ENCODE peak calls at places on chromosomes 11 and 22, in six cellular contexts. L, X, G, M, K and B are unnamed samples.
A peak's percentile ranks its signal among the peaks of the same experiment; 100 is the strongest.

GRCh38 chr11:36213050-36213840 is 76.0 kb downstream of the COMMD9 start:
- DNase-seq in L (no peak), X (no peak), G (no peak), M (no peak), K (no peak), B (no peak)

GRCh38 chr11:108906329-108906728 is 241.5 kb downstream of the DDX10 start:
- DNase-seq in L (no peak), X (peak; percentile 65), G (no peak), M (no peak), K (no peak), B (peak; percentile 67)

GRCh38 chr22:49767355-49768062 is 60.2 kb downstream of the BRD1 start:
- DNase-seq in L (peak; percentile 14), X (peak; percentile 51), G (peak; percentile 83), M (peak; percentile 50), K (peak; percentile 15), B (peak; percentile 72)

GRCh38 chr11:29319231-29319630 is 697.6 kb downstream of the KCNA4 start:
- DNase-seq in L (no peak), X (no peak), G (no peak), M (no peak), K (no peak), B (no peak)

GRCh38 chr22:37496651-37497599 is 10.7 kb upstream of the MFNG start:
- DNase-seq in L (no peak), X (peak; percentile 76), G (no peak), M (no peak), K (no peak), B (peak; percentile 86)

GRCh38 chr11:16880184-16880583 is 134.0 kb downstream of the PLEKHA7 start:
- DNase-seq in L (no peak), X (no peak), G (no peak), M (no peak), K (no peak), B (no peak)

GRCh38 chr11:113531575-113532451 is 56.6 kb upstream of the DRD2 start:
- DNase-seq in L (no peak), X (no peak), G (no peak), M (no peak), K (no peak), B (no peak)

GRCh38 chr11:65429069-65429681 is 6.6 kb downstream of the NEAT1 start:
- DNase-seq in L (no peak), X (peak; percentile 60), G (no peak), M (no peak), K (no peak), B (peak; percentile 76)

GRCh38 chr11:15969701-15970329 is 386.5 kb downstream of the SOX6 start:
- DNase-seq in L (no peak), X (peak; percentile 59), G (no peak), M (no peak), K (no peak), B (peak; percentile 97)

GRCh38 chr11:64834031-64834722 is 10.3 kb downstream of the CDC42BPG start:
- DNase-seq in L (no peak), X (no peak), G (no peak), M (no peak), K (no peak), B (no peak)

GRCh38 chr22:36144886-36145541 is 15.5 kb downstream of the APOL3 start:
- DNase-seq in L (peak; percentile 65), X (peak; percentile 61), G (peak; percentile 31), M (peak; percentile 64), K (no peak), B (peak; percentile 42)

GRCh38 chr11:130413383-130414106 is 14.9 kb downstream of the ADAMTS8 start:
- DNase-seq in L (no peak), X (peak; percentile 83), G (no peak), M (no peak), K (no peak), B (peak; percentile 95)

GRCh38 chr22:34833982-34834510 is 231.9 kb upstream of the ISX start:
- DNase-seq in L (no peak), X (no peak), G (no peak), M (no peak), K (no peak), B (no peak)

GRCh38 chr11:3128356-3129180 is 36.5 kb downstream of the OSBPL5 start:
- DNase-seq in L (peak; percentile 9), X (no peak), G (no peak), M (peak; percentile 38), K (no peak), B (no peak)

GRCh38 chr11:65695459-65696241 is 16.4 kb upstream of the KAT5 start:
- DNase-seq in L (no peak), X (no peak), G (no peak), M (no peak), K (no peak), B (peak; percentile 37)

GRCh38 chr11:61327669-61328071 is 5.2 kb downstream of the DDB1 start:
- DNase-seq in L (no peak), X (no peak), G (no peak), M (no peak), K (no peak), B (no peak)

GRCh38 chr22:45980776-45981175 is 3.8 kb upstream of the WNT7B start:
- DNase-seq in L (no peak), X (no peak), G (no peak), M (no peak), K (no peak), B (no peak)

GRCh38 chr11:3840870-3841425 is at the start of gene RHOG:
- DNase-seq in L (peak; percentile 87), X (no peak), G (peak; percentile 95), M (peak; percentile 90), K (no peak), B (peak; percentile 75)

GRCh38 chr11:28981331-28981865 is 873.2 kb downstream of the METTL15 start:
- DNase-seq in L (no peak), X (peak; percentile 9), G (no peak), M (no peak), K (no peak), B (peak; percentile 35)

GRCh38 chr22:49103314-49104052 is 724.2 kb downstream of the BRD1 start:
- DNase-seq in L (no peak), X (no peak), G (no peak), M (no peak), K (no peak), B (no peak)

GRCh38 chr11:35073691-35074382 is 65.1 kb upstream of the CD44 start:
- DNase-seq in L (no peak), X (no peak), G (no peak), M (no peak), K (no peak), B (peak; percentile 26)

GRCh38 chr22:30178180-30179126 is 68.1 kb downstream of the LIF start:
- DNase-seq in L (no peak), X (no peak), G (no peak), M (no peak), K (no peak), B (no peak)

GRCh38 chr22:33873186-33873585 is 47.1 kb downstream of the LARGE1 start:
- DNase-seq in L (peak; percentile 41), X (no peak), G (no peak), M (no peak), K (no peak), B (no peak)

GRCh38 chr11:67062526-67063373 is 6.1 kb downstream of the RHOD start:
- DNase-seq in L (no peak), X (no peak), G (no peak), M (no peak), K (no peak), B (peak; percentile 95)

GRCh38 chr11:5581014-5581413 is 337 bp downstream of the OR52B6 start:
- DNase-seq in L (no peak), X (no peak), G (no peak), M (no peak), K (no peak), B (no peak)

GRCh38 chr11:120667281-120667680 is 155.7 kb downstream of the GRIK4 start:
- DNase-seq in L (no peak), X (no peak), G (no peak), M (no peak), K (no peak), B (no peak)

GRCh38 chr11:2976289-2977063 is 15.7 kb downstream of the NAP1L4 start:
- DNase-seq in L (no peak), X (no peak), G (no peak), M (no peak), K (no peak), B (no peak)

GRCh38 chr11:69398529-69399492 is 82.7 kb upstream of the LINC01488 start:
- DNase-seq in L (no peak), X (peak; percentile 9), G (no peak), M (no peak), K (no peak), B (peak; percentile 90)

GRCh38 chr11:117313828-117314768 is 2.0 kb downstream of the BACE1 start:
- DNase-seq in L (no peak), X (no peak), G (no peak), M (no peak), K (no peak), B (no peak)

GRCh38 chr11:117314840-117315239 is 1.2 kb downstream of the BACE1 start:
- DNase-seq in L (no peak), X (no peak), G (no peak), M (no peak), K (no peak), B (no peak)

GRCh38 chr11:117305145-117305544 is 10.9 kb downstream of the BACE1 start:
- DNase-seq in L (no peak), X (no peak), G (no peak), M (no peak), K (no peak), B (no peak)

GRCh38 chr11:117313103-117313502 is 3.0 kb downstream of the BACE1 start:
- DNase-seq in L (no peak), X (no peak), G (no peak), M (no peak), K (no peak), B (no peak)

GRCh38 chr11:117309310-117309709 is 6.7 kb downstream of the BACE1 start:
- DNase-seq in L (no peak), X (no peak), G (no peak), M (no peak), K (no peak), B (no peak)
- TF ChIP-seq CTCF in L (no peak), X (no peak), G (no peak), M (no peak), K (no peak), B (no peak)

GRCh38 chr22:38861170-38861874 is 10.7 kb downstream of the CBX6 start:
- DNase-seq in L (no peak), X (no peak), G (no peak), M (no peak), K (no peak), B (no peak)
- TF ChIP-seq CTCF in L (no peak), X (peak; percentile 55), G (no peak), M (no peak), K (no peak), B (no peak)

DNA sequence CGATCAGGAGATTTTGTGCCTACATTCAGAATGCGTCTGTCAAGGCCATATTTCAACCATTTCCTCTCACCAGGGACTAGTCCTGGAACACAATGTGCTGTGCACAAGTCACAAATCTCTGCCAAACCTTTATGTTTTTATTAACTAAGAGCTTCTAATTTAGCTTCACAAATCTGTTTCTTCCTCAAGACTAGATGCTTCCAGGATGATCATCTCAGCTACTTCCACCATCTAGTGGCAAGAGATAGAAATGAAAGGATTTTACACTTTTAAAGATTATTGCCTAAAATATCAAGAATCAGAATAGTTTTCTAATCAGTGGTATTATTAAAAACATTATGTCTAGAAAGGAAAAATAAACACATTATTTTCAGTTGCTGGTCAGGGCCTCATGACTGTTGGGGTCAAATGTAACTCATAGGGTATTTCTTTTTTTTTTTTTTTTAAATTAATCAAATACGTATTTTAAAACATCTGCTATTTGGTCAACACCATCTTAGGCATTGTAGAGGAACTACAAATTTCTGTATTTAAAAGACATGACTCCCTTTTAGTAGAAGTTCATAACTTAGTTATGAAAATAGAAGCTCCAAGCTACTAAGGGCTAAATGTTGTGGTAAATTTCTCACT is 1102.6 kb downstream of the DLG2 start:
- DNase-seq in L (no peak), X (no peak), G (peak; percentile 7), M (no peak), K (no peak), B (peak; percentile 32)
- TF ChIP-seq CTCF in L (peak; percentile 29), X (peak; percentile 46), G (no peak), M (peak; percentile 29), K (no peak), B (peak; percentile 49)

GRCh38 chr22:23156286-23156685 is 11.0 kb downstream of the RAB36 start:
- DNase-seq in L (no peak), X (no peak), G (no peak), M (no peak), K (no peak), B (no peak)
- TF ChIP-seq CTCF in L (no peak), X (peak; percentile 19), G (no peak), M (no peak), K (no peak), B (no peak)